ENCODE peak calls at places on chromosome 9, in ten cellular contexts. One of them, this sample, is unnamed.
A peak's percentile ranks its signal among the peaks of the same experiment; 100 is the strongest.

GRCh38 chr9:82601272-82601835 is 461.6 kb downstream of the RASEF start:
- DNase-seq in progenitor cell of endocrine pancreas: no peak
- DNase-seq in GM12865: no peak
- DNase-seq in adrenal gland: no peak
- DNase-seq in dorsolateral prefrontal cortex: no peak
- DNase-seq in prostate gland: no peak
- DNase-seq in uterus: peak; percentile 26
- DNase-seq in Calu3: no peak
- DNase-seq in AG09319: peak; percentile 14
- DNase-seq in GM13976: no peak
- DNase-seq in this sample: no peak

GRCh38 chr9:97382099-97382718 is 29.7 kb upstream of the TDRD7 start:
- DNase-seq in progenitor cell of endocrine pancreas: no peak
- DNase-seq in GM12865: no peak
- DNase-seq in adrenal gland: no peak
- DNase-seq in dorsolateral prefrontal cortex: no peak
- DNase-seq in prostate gland: no peak
- DNase-seq in uterus: no peak
- DNase-seq in Calu3: no peak
- DNase-seq in AG09319: no peak
- DNase-seq in GM13976: no peak
- DNase-seq in this sample: no peak

GRCh38 chr9:69945671-69946141 is 97.9 kb upstream of the MAMDC2 start:
- DNase-seq in progenitor cell of endocrine pancreas: no peak
- DNase-seq in GM12865: no peak
- DNase-seq in adrenal gland: peak; percentile 55
- DNase-seq in dorsolateral prefrontal cortex: no peak
- DNase-seq in prostate gland: no peak
- DNase-seq in uterus: peak; percentile 51
- DNase-seq in Calu3: no peak
- DNase-seq in AG09319: peak; percentile 25
- DNase-seq in GM13976: no peak
- DNase-seq in this sample: no peak

GRCh38 chr9:117427357-117427913 is 12.6 kb upstream of the ASTN2 start:
- DNase-seq in progenitor cell of endocrine pancreas: no peak
- DNase-seq in GM12865: no peak
- DNase-seq in adrenal gland: no peak
- DNase-seq in dorsolateral prefrontal cortex: no peak
- DNase-seq in prostate gland: no peak
- DNase-seq in uterus: no peak
- DNase-seq in Calu3: no peak
- DNase-seq in AG09319: no peak
- DNase-seq in GM13976: no peak
- DNase-seq in this sample: no peak

GRCh38 chr9:130522233-130522808 is 57.1 kb upstream of the FUBP3 start:
- DNase-seq in progenitor cell of endocrine pancreas: no peak
- DNase-seq in GM12865: no peak
- DNase-seq in adrenal gland: peak; percentile 74
- DNase-seq in dorsolateral prefrontal cortex: no peak
- DNase-seq in prostate gland: no peak
- DNase-seq in uterus: no peak
- DNase-seq in Calu3: no peak
- DNase-seq in AG09319: no peak
- DNase-seq in GM13976: no peak
- DNase-seq in this sample: no peak

GRCh38 chr9:126550891-126551351 is 62.8 kb upstream of the LMX1B start:
- DNase-seq in progenitor cell of endocrine pancreas: no peak
- DNase-seq in GM12865: no peak
- DNase-seq in adrenal gland: no peak
- DNase-seq in dorsolateral prefrontal cortex: no peak
- DNase-seq in prostate gland: no peak
- DNase-seq in uterus: no peak
- DNase-seq in Calu3: no peak
- DNase-seq in AG09319: no peak
- DNase-seq in GM13976: peak; percentile 16
- DNase-seq in this sample: no peak

GRCh38 chr9:100813871-100814270 is 214.7 kb upstream of the PLPPR1 start:
- DNase-seq in progenitor cell of endocrine pancreas: no peak
- DNase-seq in GM12865: no peak
- DNase-seq in adrenal gland: no peak
- DNase-seq in dorsolateral prefrontal cortex: no peak
- DNase-seq in prostate gland: no peak
- DNase-seq in uterus: no peak
- DNase-seq in Calu3: no peak
- DNase-seq in AG09319: no peak
- DNase-seq in GM13976: no peak
- DNase-seq in this sample: no peak

GRCh38 chr9:132207839-132208615 is 46.2 kb downstream of the NTNG2 start:
- DNase-seq in progenitor cell of endocrine pancreas: no peak
- DNase-seq in GM12865: no peak
- DNase-seq in adrenal gland: no peak
- DNase-seq in dorsolateral prefrontal cortex: no peak
- DNase-seq in prostate gland: no peak
- DNase-seq in uterus: no peak
- DNase-seq in Calu3: no peak
- DNase-seq in AG09319: no peak
- DNase-seq in GM13976: no peak
- DNase-seq in this sample: no peak

GRCh38 chr9:118578467-118578866 is 790.8 kb downstream of the BRINP1 start:
- DNase-seq in progenitor cell of endocrine pancreas: no peak
- DNase-seq in GM12865: no peak
- DNase-seq in adrenal gland: no peak
- DNase-seq in dorsolateral prefrontal cortex: no peak
- DNase-seq in prostate gland: no peak
- DNase-seq in uterus: no peak
- DNase-seq in Calu3: no peak
- DNase-seq in AG09319: no peak
- DNase-seq in GM13976: no peak
- DNase-seq in this sample: no peak

GRCh38 chr9:99592834-99593584 is 228.7 kb upstream of the NR4A3 start:
- DNase-seq in progenitor cell of endocrine pancreas: no peak
- DNase-seq in GM12865: no peak
- DNase-seq in adrenal gland: no peak
- DNase-seq in dorsolateral prefrontal cortex: no peak
- DNase-seq in prostate gland: no peak
- DNase-seq in uterus: no peak
- DNase-seq in Calu3: no peak
- DNase-seq in AG09319: no peak
- DNase-seq in GM13976: no peak
- DNase-seq in this sample: no peak

GRCh38 chr9:77750284-77750683 is 102.2 kb upstream of the GNA14 start:
- DNase-seq in progenitor cell of endocrine pancreas: no peak
- DNase-seq in GM12865: no peak
- DNase-seq in adrenal gland: no peak
- DNase-seq in dorsolateral prefrontal cortex: no peak
- DNase-seq in prostate gland: no peak
- DNase-seq in uterus: no peak
- DNase-seq in Calu3: no peak
- DNase-seq in AG09319: no peak
- DNase-seq in GM13976: no peak
- DNase-seq in this sample: no peak

GRCh38 chr9:93254806-93255519 is 71.0 kb downstream of the WNK2 start:
- DNase-seq in progenitor cell of endocrine pancreas: no peak
- DNase-seq in GM12865: no peak
- DNase-seq in adrenal gland: no peak
- DNase-seq in dorsolateral prefrontal cortex: peak; percentile 33
- DNase-seq in prostate gland: no peak
- DNase-seq in uterus: no peak
- DNase-seq in Calu3: no peak
- DNase-seq in AG09319: no peak
- DNase-seq in GM13976: no peak
- DNase-seq in this sample: no peak

GRCh38 chr9:92735907-92736600 is 28.6 kb downstream of the BICD2 start:
- DNase-seq in progenitor cell of endocrine pancreas: no peak
- DNase-seq in GM12865: no peak
- DNase-seq in adrenal gland: no peak
- DNase-seq in dorsolateral prefrontal cortex: no peak
- DNase-seq in prostate gland: no peak
- DNase-seq in uterus: no peak
- DNase-seq in Calu3: no peak
- DNase-seq in AG09319: no peak
- DNase-seq in GM13976: no peak
- DNase-seq in this sample: no peak

GRCh38 chr9:111483419-111483861 is 743 bp downstream of the ECPAS start:
- DNase-seq in progenitor cell of endocrine pancreas: no peak
- DNase-seq in GM12865: no peak
- DNase-seq in adrenal gland: no peak
- DNase-seq in dorsolateral prefrontal cortex: peak; percentile 39
- DNase-seq in prostate gland: no peak
- DNase-seq in uterus: peak; percentile 31
- DNase-seq in Calu3: no peak
- DNase-seq in AG09319: peak; percentile 11
- DNase-seq in GM13976: peak; percentile 78
- DNase-seq in this sample: no peak

GRCh38 chr9:134525841-134526797 is 115.5 kb upstream of the COL5A1 start:
- DNase-seq in progenitor cell of endocrine pancreas: no peak
- DNase-seq in GM12865: no peak
- DNase-seq in adrenal gland: no peak
- DNase-seq in dorsolateral prefrontal cortex: no peak
- DNase-seq in prostate gland: no peak
- DNase-seq in uterus: peak; percentile 32
- DNase-seq in Calu3: no peak
- DNase-seq in AG09319: no peak
- DNase-seq in GM13976: no peak
- DNase-seq in this sample: no peak

DNA sequence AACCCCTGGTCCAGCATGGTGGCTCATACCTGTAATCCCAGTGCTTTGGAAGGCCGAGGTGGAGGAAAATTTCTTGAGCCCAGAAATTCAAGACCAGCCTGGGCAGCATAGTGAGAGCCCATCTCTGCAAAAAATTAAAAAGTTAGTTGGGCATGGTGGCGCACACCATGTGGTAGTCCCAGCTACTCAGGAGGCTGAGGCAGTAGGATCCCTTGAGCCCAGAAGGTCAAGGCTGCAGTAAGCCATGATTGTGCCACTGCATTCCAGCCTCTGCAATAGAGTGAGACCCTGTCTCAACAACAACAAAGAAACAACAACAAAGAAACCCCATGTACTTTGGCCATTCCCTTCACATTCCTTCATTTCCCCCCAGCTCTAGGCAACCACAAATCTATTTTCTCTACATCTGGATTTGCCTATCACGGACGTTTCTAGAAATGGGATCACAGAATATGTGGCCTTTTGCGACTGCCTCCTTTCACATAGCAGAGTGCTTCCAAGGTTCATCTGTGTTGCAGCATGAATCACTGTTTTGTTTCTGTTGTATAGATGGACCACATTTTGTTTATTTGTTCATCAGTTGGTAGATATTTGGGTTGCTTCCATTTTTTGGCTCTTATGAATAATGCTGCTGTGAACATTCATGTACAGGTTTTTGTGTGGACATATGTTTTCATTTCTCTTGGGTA is 17.9 kb downstream of the MIGA2 start:
- DNase-seq in progenitor cell of endocrine pancreas: no peak
- DNase-seq in GM12865: no peak
- DNase-seq in adrenal gland: no peak
- DNase-seq in dorsolateral prefrontal cortex: no peak
- DNase-seq in prostate gland: no peak
- DNase-seq in uterus: no peak
- DNase-seq in Calu3: no peak
- DNase-seq in AG09319: no peak
- DNase-seq in GM13976: no peak
- DNase-seq in this sample: no peak
- TF ChIP-seq CTCF in progenitor cell of endocrine pancreas: no peak
- TF ChIP-seq CTCF in GM12865: no peak
- TF ChIP-seq CTCF in adrenal gland: no peak
- TF ChIP-seq CTCF in dorsolateral prefrontal cortex: no peak
- TF ChIP-seq CTCF in prostate gland: no peak
- TF ChIP-seq CTCF in uterus: no peak
- TF ChIP-seq CTCF in Calu3: no peak
- TF ChIP-seq CTCF in AG09319: no peak
- TF ChIP-seq CTCF in GM13976: no peak
- TF ChIP-seq CTCF in this sample: no peak

DNA sequence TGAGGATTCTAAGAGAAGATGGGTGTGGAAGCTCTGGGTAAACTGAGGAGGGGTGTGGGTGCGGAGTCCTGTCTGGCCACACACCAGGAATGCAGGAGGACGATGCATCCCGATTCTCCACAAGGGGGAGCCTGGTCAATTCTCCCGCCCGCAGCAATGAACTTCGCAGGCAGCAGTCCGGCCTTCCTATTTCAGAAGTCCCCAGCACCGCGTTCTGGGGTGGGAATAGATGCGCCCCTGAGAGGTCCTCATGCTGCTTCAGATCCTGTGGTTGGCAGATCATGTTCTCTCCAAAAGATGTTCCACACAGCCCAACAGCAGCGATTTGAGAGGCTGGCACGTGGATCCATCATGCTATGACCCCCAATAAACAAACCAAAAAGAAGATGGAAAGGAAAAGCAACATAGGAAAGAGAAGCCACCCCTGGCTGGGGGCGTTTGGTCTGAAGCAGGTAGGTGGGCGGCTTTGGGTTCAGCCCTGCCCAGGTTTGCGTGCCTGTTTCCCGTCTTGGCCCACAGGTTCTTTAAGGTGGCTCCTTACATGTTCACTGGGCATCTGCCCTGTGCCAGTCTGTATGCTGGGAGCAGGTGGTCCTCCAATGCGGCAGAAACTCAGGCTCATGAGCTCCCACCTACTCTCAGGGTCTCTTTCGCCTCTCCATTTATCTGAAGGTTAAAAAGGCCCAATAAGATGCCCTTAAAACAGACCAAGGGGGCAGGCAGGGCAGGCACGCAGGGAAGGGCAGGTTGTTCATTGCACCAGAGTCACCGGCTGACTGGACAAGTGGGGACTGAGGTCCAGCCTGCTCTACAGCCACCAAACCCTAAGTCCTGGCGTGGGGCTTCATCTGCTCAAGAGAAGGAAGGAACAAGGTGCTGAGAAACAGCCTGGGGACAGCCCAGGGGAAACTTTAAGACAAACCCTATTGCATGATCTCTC is 171.6 kb downstream of the PAX5 start:
- DNase-seq in progenitor cell of endocrine pancreas: peak; percentile 39
- DNase-seq in GM12865: no peak
- DNase-seq in adrenal gland: peak; percentile 55
- DNase-seq in dorsolateral prefrontal cortex: peak; percentile 61
- DNase-seq in prostate gland: no peak
- DNase-seq in uterus: no peak
- DNase-seq in Calu3: peak; percentile 28
- DNase-seq in AG09319: no peak
- DNase-seq in GM13976: no peak
- DNase-seq in this sample: no peak
- TF ChIP-seq CTCF in progenitor cell of endocrine pancreas: peak; percentile 75
- TF ChIP-seq CTCF in GM12865: no peak
- TF ChIP-seq CTCF in adrenal gland: peak; percentile 56
- TF ChIP-seq CTCF in dorsolateral prefrontal cortex: peak; percentile 57
- TF ChIP-seq CTCF in prostate gland: peak; percentile 41
- TF ChIP-seq CTCF in uterus: no peak
- TF ChIP-seq CTCF in Calu3: no peak
- TF ChIP-seq CTCF in AG09319: peak; percentile 63
- TF ChIP-seq CTCF in GM13976: no peak
- TF ChIP-seq CTCF in this sample: no peak

GRCh38 chr9:34454571-34455065 is 3.8 kb downstream of the FAM219A start:
- DNase-seq in progenitor cell of endocrine pancreas: no peak
- DNase-seq in GM12865: no peak
- DNase-seq in adrenal gland: peak; percentile 3
- DNase-seq in dorsolateral prefrontal cortex: no peak
- DNase-seq in prostate gland: no peak
- DNase-seq in uterus: no peak
- DNase-seq in Calu3: no peak
- DNase-seq in AG09319: no peak
- DNase-seq in GM13976: no peak
- DNase-seq in this sample: no peak
- TF ChIP-seq CTCF in progenitor cell of endocrine pancreas: no peak
- TF ChIP-seq CTCF in GM12865: no peak
- TF ChIP-seq CTCF in adrenal gland: no peak
- TF ChIP-seq CTCF in dorsolateral prefrontal cortex: no peak
- TF ChIP-seq CTCF in prostate gland: no peak
- TF ChIP-seq CTCF in uterus: no peak
- TF ChIP-seq CTCF in Calu3: no peak
- TF ChIP-seq CTCF in AG09319: no peak
- TF ChIP-seq CTCF in GM13976: no peak
- TF ChIP-seq CTCF in this sample: no peak

GRCh38 chr9:113410207-113411158 is at the start of the genes C9orf43 and POLE3:
- DNase-seq in progenitor cell of endocrine pancreas: peak; percentile 83
- DNase-seq in GM12865: peak; percentile 97
- DNase-seq in adrenal gland: peak; percentile 96
- DNase-seq in dorsolateral prefrontal cortex: peak; percentile 94
- DNase-seq in prostate gland: peak; percentile 91
- DNase-seq in uterus: peak; percentile 95
- DNase-seq in Calu3: peak; percentile 89
- DNase-seq in AG09319: peak; percentile 81
- DNase-seq in GM13976: peak; percentile 94
- DNase-seq in this sample: peak; percentile 94
- TF ChIP-seq CTCF in progenitor cell of endocrine pancreas: no peak
- TF ChIP-seq CTCF in GM12865: no peak
- TF ChIP-seq CTCF in adrenal gland: peak; percentile 8
- TF ChIP-seq CTCF in dorsolateral prefrontal cortex: peak; percentile 5
- TF ChIP-seq CTCF in prostate gland: peak; percentile 13
- TF ChIP-seq CTCF in uterus: no peak
- TF ChIP-seq CTCF in Calu3: no peak
- TF ChIP-seq CTCF in AG09319: no peak
- TF ChIP-seq CTCF in GM13976: no peak
- TF ChIP-seq CTCF in this sample: no peak